ENCODE peak calls at places on chromosomes 3 and 15, in ten cellular contexts. One of them, this sample, is unnamed. For H3K36me3, H3K4me1 and H3K9me3, the result is how much of the 10 kb centered on the place peaks cover.

GRCh38 chr3:193716155-193716554 is 123.1 kb downstream of the OPA1 start:
- DNase-seq in thoracic aorta: no peak
- DNase-seq in body of pancreas: no peak
- DNase-seq in PC-3: no peak
- DNase-seq in H1: no peak
- DNase-seq in iPS DF 6.9: no peak
- DNase-seq in CD4-positive, CD25-positive, alpha-beta regulatory T cell: no peak
- DNase-seq in colonic mucosa: no peak
- DNase-seq in HAP-1: no peak
- DNase-seq in DND-41: peak
- DNase-seq in this sample: no peak

GRCh38 chr15:40340038-40340739 is 550 bp downstream of the CCDC9B start:
- DNase-seq in thoracic aorta: peak
- DNase-seq in body of pancreas: peak
- DNase-seq in PC-3: peak
- DNase-seq in H1: peak
- DNase-seq in iPS DF 6.9: no peak
- DNase-seq in CD4-positive, CD25-positive, alpha-beta regulatory T cell: no peak
- DNase-seq in colonic mucosa: peak
- DNase-seq in HAP-1: peak
- DNase-seq in DND-41: no peak
- DNase-seq in this sample: peak

GRCh38 chr3:101273608-101274007 is 46.8 kb downstream of the IMPG2 start:
- DNase-seq in thoracic aorta: no peak
- DNase-seq in body of pancreas: no peak
- DNase-seq in PC-3: peak
- DNase-seq in H1: no peak
- DNase-seq in iPS DF 6.9: no peak
- DNase-seq in CD4-positive, CD25-positive, alpha-beta regulatory T cell: no peak
- DNase-seq in colonic mucosa: no peak
- DNase-seq in HAP-1: no peak
- DNase-seq in DND-41: no peak
- DNase-seq in this sample: no peak

GRCh38 chr3:150238043-150238802 is 169.9 kb upstream of the TSC22D2 start:
- DNase-seq in thoracic aorta: no peak
- DNase-seq in body of pancreas: peak
- DNase-seq in PC-3: peak
- DNase-seq in H1: no peak
- DNase-seq in iPS DF 6.9: no peak
- DNase-seq in CD4-positive, CD25-positive, alpha-beta regulatory T cell: no peak
- DNase-seq in colonic mucosa: no peak
- DNase-seq in HAP-1: no peak
- DNase-seq in DND-41: no peak
- DNase-seq in this sample: no peak

GRCh38 chr15:98216166-98216565 is 255.7 kb downstream of the ARRDC4 start:
- DNase-seq in thoracic aorta: no peak
- DNase-seq in body of pancreas: no peak
- DNase-seq in PC-3: no peak
- DNase-seq in H1: no peak
- DNase-seq in iPS DF 6.9: no peak
- DNase-seq in CD4-positive, CD25-positive, alpha-beta regulatory T cell: no peak
- DNase-seq in colonic mucosa: no peak
- DNase-seq in HAP-1: no peak
- DNase-seq in DND-41: no peak
- DNase-seq in this sample: no peak

GRCh38 chr3:75101329-75102147 is 487.1 kb upstream of the CNTN3 start:
- DNase-seq in thoracic aorta: no peak
- DNase-seq in body of pancreas: no peak
- DNase-seq in PC-3: no peak
- DNase-seq in H1: peak
- DNase-seq in iPS DF 6.9: no peak
- DNase-seq in CD4-positive, CD25-positive, alpha-beta regulatory T cell: no peak
- DNase-seq in colonic mucosa: no peak
- DNase-seq in HAP-1: no peak
- DNase-seq in DND-41: no peak
- DNase-seq in this sample: no peak

GRCh38 chr15:57943766-57944165 is 121.7 kb downstream of the ALDH1A2 start:
- DNase-seq in thoracic aorta: no peak
- DNase-seq in body of pancreas: no peak
- DNase-seq in PC-3: no peak
- DNase-seq in H1: no peak
- DNase-seq in iPS DF 6.9: no peak
- DNase-seq in CD4-positive, CD25-positive, alpha-beta regulatory T cell: no peak
- DNase-seq in colonic mucosa: no peak
- DNase-seq in HAP-1: no peak
- DNase-seq in DND-41: no peak
- DNase-seq in this sample: no peak

GRCh38 chr15:101288905-101289513 is 6.0 kb downstream of the SNRPA1 start:
- DNase-seq in thoracic aorta: no peak
- DNase-seq in body of pancreas: no peak
- DNase-seq in PC-3: peak
- DNase-seq in H1: no peak
- DNase-seq in iPS DF 6.9: no peak
- DNase-seq in CD4-positive, CD25-positive, alpha-beta regulatory T cell: peak
- DNase-seq in colonic mucosa: no peak
- DNase-seq in HAP-1: no peak
- DNase-seq in DND-41: no peak
- DNase-seq in this sample: peak

GRCh38 chr3:49124203-49124602 is 3.6 kb upstream of the USP19 start:
- DNase-seq in thoracic aorta: no peak
- DNase-seq in body of pancreas: no peak
- DNase-seq in PC-3: no peak
- DNase-seq in H1: no peak
- DNase-seq in iPS DF 6.9: no peak
- DNase-seq in CD4-positive, CD25-positive, alpha-beta regulatory T cell: no peak
- DNase-seq in colonic mucosa: no peak
- DNase-seq in HAP-1: no peak
- DNase-seq in DND-41: no peak
- DNase-seq in this sample: no peak

GRCh38 chr3:49123687-49124086 is 3.1 kb upstream of the USP19 start:
- DNase-seq in thoracic aorta: no peak
- DNase-seq in body of pancreas: no peak
- DNase-seq in PC-3: no peak
- DNase-seq in H1: no peak
- DNase-seq in iPS DF 6.9: no peak
- DNase-seq in CD4-positive, CD25-positive, alpha-beta regulatory T cell: no peak
- DNase-seq in colonic mucosa: no peak
- DNase-seq in HAP-1: no peak
- DNase-seq in DND-41: no peak
- DNase-seq in this sample: no peak

GRCh38 chr3:49122022-49122421 is 1.4 kb upstream of the USP19 start:
- DNase-seq in thoracic aorta: no peak
- DNase-seq in body of pancreas: no peak
- DNase-seq in PC-3: no peak
- DNase-seq in H1: no peak
- DNase-seq in iPS DF 6.9: no peak
- DNase-seq in CD4-positive, CD25-positive, alpha-beta regulatory T cell: no peak
- DNase-seq in colonic mucosa: no peak
- DNase-seq in HAP-1: no peak
- DNase-seq in DND-41: no peak
- DNase-seq in this sample: no peak

GRCh38 chr3:49122886-49123545 is 2.4 kb upstream of the USP19 start:
- DNase-seq in thoracic aorta: no peak
- DNase-seq in body of pancreas: no peak
- DNase-seq in PC-3: no peak
- DNase-seq in H1: no peak
- DNase-seq in iPS DF 6.9: no peak
- DNase-seq in CD4-positive, CD25-positive, alpha-beta regulatory T cell: no peak
- DNase-seq in colonic mucosa: no peak
- DNase-seq in HAP-1: no peak
- DNase-seq in DND-41: no peak
- DNase-seq in this sample: no peak

GRCh38 chr3:49124991-49125670 is 4.5 kb upstream of the USP19 start:
- DNase-seq in thoracic aorta: no peak
- DNase-seq in body of pancreas: no peak
- DNase-seq in PC-3: peak
- DNase-seq in H1: peak
- DNase-seq in iPS DF 6.9: no peak
- DNase-seq in CD4-positive, CD25-positive, alpha-beta regulatory T cell: no peak
- DNase-seq in colonic mucosa: no peak
- DNase-seq in HAP-1: no peak
- DNase-seq in DND-41: peak
- DNase-seq in this sample: no peak
- H3K36me3 ChIP-seq in thoracic aorta: half or more
- H3K36me3 ChIP-seq in body of pancreas: under half
- H3K36me3 ChIP-seq in PC-3: under half
- H3K36me3 ChIP-seq in H1: under half
- H3K36me3 ChIP-seq in iPS DF 6.9: under half
- H3K36me3 ChIP-seq in CD4-positive, CD25-positive, alpha-beta regulatory T cell: under half
- H3K36me3 ChIP-seq in colonic mucosa: under half
- H3K36me3 ChIP-seq in HAP-1: under half
- H3K36me3 ChIP-seq in DND-41: under half
- H3K36me3 ChIP-seq in this sample: half or more

GRCh38 chr15:59538494-59538893 is 73.1 kb upstream of the GCNT3 start:
- DNase-seq in thoracic aorta: no peak
- DNase-seq in body of pancreas: no peak
- DNase-seq in PC-3: no peak
- DNase-seq in H1: no peak
- DNase-seq in iPS DF 6.9: no peak
- DNase-seq in CD4-positive, CD25-positive, alpha-beta regulatory T cell: no peak
- DNase-seq in colonic mucosa: no peak
- DNase-seq in HAP-1: no peak
- DNase-seq in DND-41: no peak
- DNase-seq in this sample: no peak

GRCh38 chr15:59537384-59537783 is 74.2 kb upstream of the GCNT3 start:
- DNase-seq in thoracic aorta: no peak
- DNase-seq in body of pancreas: no peak
- DNase-seq in PC-3: no peak
- DNase-seq in H1: no peak
- DNase-seq in iPS DF 6.9: no peak
- DNase-seq in CD4-positive, CD25-positive, alpha-beta regulatory T cell: no peak
- DNase-seq in colonic mucosa: peak
- DNase-seq in HAP-1: no peak
- DNase-seq in DND-41: no peak
- DNase-seq in this sample: no peak

GRCh38 chr15:59532770-59533379 is 78.7 kb upstream of the GCNT3 start:
- DNase-seq in thoracic aorta: no peak
- DNase-seq in body of pancreas: peak
- DNase-seq in PC-3: peak
- DNase-seq in H1: no peak
- DNase-seq in iPS DF 6.9: no peak
- DNase-seq in CD4-positive, CD25-positive, alpha-beta regulatory T cell: no peak
- DNase-seq in colonic mucosa: no peak
- DNase-seq in HAP-1: peak
- DNase-seq in DND-41: peak
- DNase-seq in this sample: peak

GRCh38 chr15:59539799-59540198 is 71.8 kb upstream of the GCNT3 start:
- DNase-seq in thoracic aorta: no peak
- DNase-seq in body of pancreas: no peak
- DNase-seq in PC-3: peak
- DNase-seq in H1: no peak
- DNase-seq in iPS DF 6.9: no peak
- DNase-seq in CD4-positive, CD25-positive, alpha-beta regulatory T cell: no peak
- DNase-seq in colonic mucosa: no peak
- DNase-seq in HAP-1: no peak
- DNase-seq in DND-41: no peak
- DNase-seq in this sample: peak

GRCh38 chr15:59536553-59536952 is 75.0 kb upstream of the GCNT3 start:
- DNase-seq in thoracic aorta: no peak
- DNase-seq in body of pancreas: no peak
- DNase-seq in PC-3: no peak
- DNase-seq in H1: no peak
- DNase-seq in iPS DF 6.9: no peak
- DNase-seq in CD4-positive, CD25-positive, alpha-beta regulatory T cell: no peak
- DNase-seq in colonic mucosa: no peak
- DNase-seq in HAP-1: no peak
- DNase-seq in DND-41: no peak
- DNase-seq in this sample: no peak
- H3K4me1 ChIP-seq in thoracic aorta: under half
- H3K4me1 ChIP-seq in body of pancreas: under half
- H3K4me1 ChIP-seq in PC-3: under half
- H3K4me1 ChIP-seq in H1: under half
- H3K4me1 ChIP-seq in iPS DF 6.9: under half
- H3K4me1 ChIP-seq in CD4-positive, CD25-positive, alpha-beta regulatory T cell: under half
- H3K4me1 ChIP-seq in colonic mucosa: under half
- H3K4me1 ChIP-seq in HAP-1: under half
- H3K4me1 ChIP-seq in DND-41: under half
- H3K4me1 ChIP-seq in this sample: under half

GRCh38 chr3:55174723-55175122 is 246.9 kb upstream of the LRTM1 start:
- DNase-seq in thoracic aorta: no peak
- DNase-seq in body of pancreas: no peak
- DNase-seq in PC-3: no peak
- DNase-seq in H1: no peak
- DNase-seq in iPS DF 6.9: no peak
- DNase-seq in CD4-positive, CD25-positive, alpha-beta regulatory T cell: no peak
- DNase-seq in colonic mucosa: no peak
- DNase-seq in HAP-1: no peak
- DNase-seq in DND-41: no peak
- DNase-seq in this sample: no peak

GRCh38 chr3:55177749-55178148 is 249.9 kb upstream of the LRTM1 start:
- DNase-seq in thoracic aorta: no peak
- DNase-seq in body of pancreas: no peak
- DNase-seq in PC-3: no peak
- DNase-seq in H1: no peak
- DNase-seq in iPS DF 6.9: no peak
- DNase-seq in CD4-positive, CD25-positive, alpha-beta regulatory T cell: no peak
- DNase-seq in colonic mucosa: no peak
- DNase-seq in HAP-1: no peak
- DNase-seq in DND-41: no peak
- DNase-seq in this sample: no peak

GRCh38 chr3:55173504-55173903 is 245.6 kb upstream of the LRTM1 start:
- DNase-seq in thoracic aorta: no peak
- DNase-seq in body of pancreas: no peak
- DNase-seq in PC-3: no peak
- DNase-seq in H1: no peak
- DNase-seq in iPS DF 6.9: no peak
- DNase-seq in CD4-positive, CD25-positive, alpha-beta regulatory T cell: no peak
- DNase-seq in colonic mucosa: no peak
- DNase-seq in HAP-1: no peak
- DNase-seq in DND-41: no peak
- DNase-seq in this sample: no peak

GRCh38 chr3:55172913-55173312 is 245.1 kb upstream of the LRTM1 start:
- DNase-seq in thoracic aorta: no peak
- DNase-seq in body of pancreas: no peak
- DNase-seq in PC-3: no peak
- DNase-seq in H1: no peak
- DNase-seq in iPS DF 6.9: no peak
- DNase-seq in CD4-positive, CD25-positive, alpha-beta regulatory T cell: no peak
- DNase-seq in colonic mucosa: no peak
- DNase-seq in HAP-1: no peak
- DNase-seq in DND-41: no peak
- DNase-seq in this sample: no peak

GRCh38 chr3:55175423-55175822 is 247.6 kb upstream of the LRTM1 start:
- DNase-seq in thoracic aorta: no peak
- DNase-seq in body of pancreas: no peak
- DNase-seq in PC-3: no peak
- DNase-seq in H1: no peak
- DNase-seq in iPS DF 6.9: no peak
- DNase-seq in CD4-positive, CD25-positive, alpha-beta regulatory T cell: no peak
- DNase-seq in colonic mucosa: no peak
- DNase-seq in HAP-1: no peak
- DNase-seq in DND-41: no peak
- DNase-seq in this sample: no peak
- H3K9me3 ChIP-seq in thoracic aorta: under half
- H3K9me3 ChIP-seq in body of pancreas: under half
- H3K9me3 ChIP-seq in PC-3: under half
- H3K9me3 ChIP-seq in H1: under half
- H3K9me3 ChIP-seq in iPS DF 6.9: under half
- H3K9me3 ChIP-seq in CD4-positive, CD25-positive, alpha-beta regulatory T cell: under half
- H3K9me3 ChIP-seq in colonic mucosa: under half
- H3K9me3 ChIP-seq in HAP-1: under half
- H3K9me3 ChIP-seq in DND-41: under half
- H3K9me3 ChIP-seq in this sample: under half

GRCh38 chr3:50156991-50157493 is 1.9 kb downstream of the SEMA3F start:
- DNase-seq in thoracic aorta: no peak
- DNase-seq in body of pancreas: no peak
- DNase-seq in PC-3: no peak
- DNase-seq in H1: peak
- DNase-seq in iPS DF 6.9: no peak
- DNase-seq in CD4-positive, CD25-positive, alpha-beta regulatory T cell: no peak
- DNase-seq in colonic mucosa: peak
- DNase-seq in HAP-1: peak
- DNase-seq in DND-41: no peak
- DNase-seq in this sample: no peak

GRCh38 chr3:50158747-50159146 is 3.6 kb downstream of the SEMA3F start:
- DNase-seq in thoracic aorta: no peak
- DNase-seq in body of pancreas: no peak
- DNase-seq in PC-3: no peak
- DNase-seq in H1: no peak
- DNase-seq in iPS DF 6.9: no peak
- DNase-seq in CD4-positive, CD25-positive, alpha-beta regulatory T cell: no peak
- DNase-seq in colonic mucosa: no peak
- DNase-seq in HAP-1: no peak
- DNase-seq in DND-41: no peak
- DNase-seq in this sample: no peak

GRCh38 chr3:50155891-50156290 is 767 bp downstream of the SEMA3F start:
- DNase-seq in thoracic aorta: no peak
- DNase-seq in body of pancreas: no peak
- DNase-seq in PC-3: no peak
- DNase-seq in H1: peak
- DNase-seq in iPS DF 6.9: no peak
- DNase-seq in CD4-positive, CD25-positive, alpha-beta regulatory T cell: no peak
- DNase-seq in colonic mucosa: no peak
- DNase-seq in HAP-1: peak
- DNase-seq in DND-41: no peak
- DNase-seq in this sample: no peak

GRCh38 chr3:50156549-50156948 is 1.4 kb downstream of the SEMA3F start:
- DNase-seq in thoracic aorta: no peak
- DNase-seq in body of pancreas: no peak
- DNase-seq in PC-3: no peak
- DNase-seq in H1: peak
- DNase-seq in iPS DF 6.9: no peak
- DNase-seq in CD4-positive, CD25-positive, alpha-beta regulatory T cell: no peak
- DNase-seq in colonic mucosa: no peak
- DNase-seq in HAP-1: no peak
- DNase-seq in DND-41: no peak
- DNase-seq in this sample: no peak

DNA sequence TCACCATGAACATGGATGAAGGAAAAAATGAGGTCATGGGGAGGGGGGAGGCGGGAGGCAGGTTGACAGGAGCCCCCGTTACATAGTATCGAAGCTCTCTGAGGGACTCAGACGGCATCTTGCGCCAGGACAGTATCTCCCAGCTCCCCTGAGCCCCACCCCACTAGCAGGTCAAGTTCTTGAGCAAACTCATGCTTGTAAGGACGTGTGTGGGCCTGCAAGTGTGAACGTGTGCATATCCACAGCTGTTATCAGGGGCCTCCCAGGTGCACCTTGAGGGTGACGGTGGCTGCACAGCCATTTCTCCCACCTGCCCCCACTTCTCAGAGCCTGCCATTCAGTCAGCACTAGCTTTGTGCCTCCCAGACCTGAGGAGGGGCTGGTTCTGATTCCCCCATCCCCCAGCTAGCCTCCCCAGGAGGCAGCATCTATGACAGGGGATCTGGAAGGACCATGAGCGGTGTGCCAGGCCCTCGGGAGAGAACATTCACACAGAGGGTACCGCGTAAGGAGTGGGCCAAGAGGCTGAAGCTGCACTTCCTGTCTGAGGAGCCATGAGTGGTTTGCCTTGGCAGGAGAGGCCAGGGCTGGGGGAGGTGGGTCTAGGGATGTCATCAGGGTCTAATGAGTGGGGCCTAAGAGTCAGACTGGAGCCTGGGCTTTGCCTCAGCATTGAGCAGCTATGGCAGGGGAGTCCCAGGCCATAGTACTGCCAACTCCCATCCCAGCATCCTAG is 2.9 kb downstream of the SEMA3F start:
- DNase-seq in thoracic aorta: no peak
- DNase-seq in body of pancreas: no peak
- DNase-seq in PC-3: no peak
- DNase-seq in H1: no peak
- DNase-seq in iPS DF 6.9: no peak
- DNase-seq in CD4-positive, CD25-positive, alpha-beta regulatory T cell: no peak
- DNase-seq in colonic mucosa: no peak
- DNase-seq in HAP-1: no peak
- DNase-seq in DND-41: peak
- DNase-seq in this sample: no peak
- H3K36me3 ChIP-seq in thoracic aorta: under half
- H3K36me3 ChIP-seq in body of pancreas: under half
- H3K36me3 ChIP-seq in PC-3: under half
- H3K36me3 ChIP-seq in H1: under half
- H3K36me3 ChIP-seq in iPS DF 6.9: under half
- H3K36me3 ChIP-seq in CD4-positive, CD25-positive, alpha-beta regulatory T cell: under half
- H3K36me3 ChIP-seq in colonic mucosa: under half
- H3K36me3 ChIP-seq in HAP-1: under half
- H3K36me3 ChIP-seq in DND-41: under half
- H3K36me3 ChIP-seq in this sample: under half